ENCODE peak calls at places on chromosomes 13 and 19, in six cellular contexts. A is PC-3, W is Karpas-422, I is HCT116, O is SK-N-SH, F is GM23338. H is an unnamed sample. For H3K9me2, the result is how much of the 10 kb centered on the place peaks cover.

GRCh38 chr13:78657699-78658629 is 991 bp downstream of the OBI1 start:
- DNase-seq in A (peak), W (peak), I (no peak), O (peak), F (peak), H (no peak)

GRCh38 chr13:54536112-54536511 is 1507.5 kb downstream of the OLFM4 start:
- DNase-seq in A (peak), W (no peak), I (no peak), O (peak), F (peak), H (peak)

GRCh38 chr19:2034729-2035589 is 16.1 kb downstream of the MKNK2 start:
- DNase-seq in A (peak), W (peak), I (peak), O (peak), F (peak), H (peak)

GRCh38 chr13:39185326-39185725 is 147.1 kb downstream of the NHLRC3 start:
- DNase-seq in A (no peak), W (no peak), I (no peak), O (no peak), F (no peak), H (no peak)

GRCh38 chr13:36862002-36862706 is 43.1 kb downstream of the RFXAP start:
- DNase-seq in A (peak), W (no peak), I (no peak), O (no peak), F (no peak), H (no peak)

GRCh38 chr13:36839981-36840380 is 21.0 kb downstream of the RFXAP start:
- DNase-seq in A (no peak), W (no peak), I (no peak), O (no peak), F (no peak), H (no peak)

GRCh38 chr19:1131718-1132552 is 28.1 kb downstream of the GPX4 start:
- DNase-seq in A (no peak), W (peak), I (no peak), O (no peak), F (peak), H (peak)

GRCh38 chr19:18967358-18968146 is 26.5 kb upstream of the HOMER3 start:
- DNase-seq in A (peak), W (no peak), I (no peak), O (no peak), F (peak), H (peak)

GRCh38 chr13:40508767-40509342 is 157.6 kb downstream of the FOXO1 start:
- DNase-seq in A (no peak), W (no peak), I (no peak), O (no peak), F (no peak), H (no peak)

GRCh38 chr13:43448605-43449004 is 338.2 kb downstream of the ENOX1 start:
- DNase-seq in A (no peak), W (no peak), I (no peak), O (no peak), F (no peak), H (no peak)

GRCh38 chr19:11113140-11113708 is 24.0 kb downstream of the LDLR start:
- DNase-seq in A (no peak), W (no peak), I (no peak), O (no peak), F (no peak), H (no peak)

GRCh38 chr13:101289764-101290163 is 126.5 kb downstream of the NALCN start:
- DNase-seq in A (no peak), W (peak), I (no peak), O (peak), F (peak), H (peak)

GRCh38 chr13:97369269-97369893 is 64.6 kb upstream of the RAP2A start:
- DNase-seq in A (no peak), W (no peak), I (no peak), O (no peak), F (no peak), H (no peak)

GRCh38 chr13:106637519-106637918 is 69.6 kb upstream of the ARGLU1 start:
- DNase-seq in A (no peak), W (no peak), I (no peak), O (no peak), F (no peak), H (no peak)

GRCh38 chr19:31110331-31110730 is 238.9 kb downstream of the TSHZ3 start:
- DNase-seq in A (no peak), W (no peak), I (no peak), O (peak), F (peak), H (peak)

GRCh38 chr13:26967119-26968038 is 204.2 kb downstream of the USP12 start:
- DNase-seq in A (no peak), W (no peak), I (no peak), O (peak), F (no peak), H (no peak)

GRCh38 chr19:10013834-10014618 is 743 bp downstream of the RDH8 start:
- DNase-seq in A (peak), W (no peak), I (no peak), O (peak), F (no peak), H (no peak)

GRCh38 chr13:80342541-80343371 is 1.8 kb upstream of the SPRY2 start:
- DNase-seq in A (peak), W (no peak), I (no peak), O (peak), F (peak), H (peak)

GRCh38 chr19:13597625-13598024 is 91.3 kb upstream of the CACNA1A start:
- DNase-seq in A (peak), W (peak), I (peak), O (peak), F (peak), H (peak)

GRCh38 chr19:5150902-5151741 is 182.2 kb downstream of the KDM4B start:
- DNase-seq in A (no peak), W (no peak), I (no peak), O (peak), F (peak), H (no peak)

GRCh38 chr19:13637664-13638063 is 126.7 kb upstream of the MRI1 start:
- DNase-seq in A (peak), W (peak), I (peak), O (no peak), F (no peak), H (no peak)

GRCh38 chr19:17889609-17890214 is 18.0 kb downstream of the SLC5A5 start:
- DNase-seq in A (peak), W (peak), I (no peak), O (no peak), F (peak), H (peak)

GRCh38 chr19:3389876-3390361 is 23.5 kb downstream of the NFIC start:
- DNase-seq in A (no peak), W (no peak), I (no peak), O (no peak), F (peak), H (no peak)

GRCh38 chr19:6501740-6502648 is at the start of gene TUBB4A:
- DNase-seq in A (peak), W (peak), I (no peak), O (peak), F (peak), H (peak)

GRCh38 chr13:33388254-33388998 is 102.9 kb upstream of the STARD13 start:
- DNase-seq in A (no peak), W (no peak), I (peak), O (no peak), F (no peak), H (peak)

GRCh38 chr19:34994643-34995471 is 5.3 kb upstream of the GRAMD1A start:
- DNase-seq in A (peak), W (no peak), I (no peak), O (no peak), F (no peak), H (peak)

GRCh38 chr13:45196091-45196490 is 4.8 kb downstream of the KCTD4 start:
- DNase-seq in A (no peak), W (no peak), I (no peak), O (no peak), F (no peak), H (no peak)

GRCh38 chr19:41551212-41551610 is 24.8 kb upstream of the CEACAM21 start:
- DNase-seq in A (no peak), W (no peak), I (no peak), O (no peak), F (no peak), H (no peak)

GRCh38 chr13:37141011-37141410 is 35.5 kb upstream of the CSNK1A1L start:
- DNase-seq in A (no peak), W (no peak), I (no peak), O (no peak), F (no peak), H (no peak)

GRCh38 chr13:49683489-49683888 is 7.8 kb downstream of the EBPL start:
- DNase-seq in A (no peak), W (no peak), I (no peak), O (no peak), F (no peak), H (no peak)

GRCh38 chr19:44857837-44858236 is 11.7 kb downstream of the NECTIN2 start:
- DNase-seq in A (no peak), W (no peak), I (no peak), O (no peak), F (no peak), H (no peak)

GRCh38 chr13:38785490-38785889 is 98.6 kb downstream of the FREM2 start:
- DNase-seq in A (no peak), W (no peak), I (no peak), O (no peak), F (no peak), H (no peak)

DNA sequence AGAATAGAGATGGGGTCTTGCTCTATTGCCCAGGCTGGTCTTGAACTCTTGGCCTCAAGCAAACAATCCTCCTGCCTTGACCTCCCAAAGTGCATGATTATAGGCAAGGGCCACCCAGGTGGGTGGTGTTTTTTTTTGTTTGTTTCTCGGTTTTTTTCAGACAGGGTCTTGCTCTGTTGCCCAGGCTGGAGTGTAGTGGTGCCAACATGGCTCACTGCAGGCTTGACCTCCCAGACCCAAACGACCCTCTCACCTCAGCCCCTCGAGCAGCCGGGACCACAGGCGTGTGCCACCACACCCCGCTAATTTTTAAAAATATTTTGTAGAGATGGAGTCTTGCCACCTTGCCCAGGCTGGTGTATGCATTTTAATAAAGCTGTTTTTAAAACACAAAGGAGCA is 14.9 kb downstream of the GRTP1 start:
- DNase-seq in A (no peak), W (no peak), I (no peak), O (no peak), F (no peak), H (no peak)
- H2AFZ ChIP-seq in A (no peak), W (no peak), I (no peak), O (no peak), F (no peak), H (no peak)

GRCh38 chr13:52006491-52007245 is 4.6 kb downstream of the ATP7B start:
- DNase-seq in A (no peak), W (no peak), I (no peak), O (no peak), F (no peak), H (no peak)
- H3K9me2 ChIP-seq in A (under half), W (under half), I (under half), O (under half), F (under half), H (under half)

GRCh38 chr13:28820099-28821051 is at the start of gene MTUS2:
- DNase-seq in A (no peak), W (no peak), I (no peak), O (no peak), F (peak), H (peak)

GRCh38 chr13:28822161-28822560 is 2.0 kb downstream of the MTUS2 start:
- DNase-seq in A (no peak), W (no peak), I (no peak), O (no peak), F (no peak), H (no peak)

GRCh38 chr13:28817204-28817603 is 2.9 kb upstream of the MTUS2 start:
- DNase-seq in A (no peak), W (no peak), I (no peak), O (no peak), F (peak), H (no peak)

GRCh38 chr13:28819046-28819747 is 942 bp upstream of the MTUS2 start:
- DNase-seq in A (peak), W (no peak), I (no peak), O (no peak), F (peak), H (peak)

DNA sequence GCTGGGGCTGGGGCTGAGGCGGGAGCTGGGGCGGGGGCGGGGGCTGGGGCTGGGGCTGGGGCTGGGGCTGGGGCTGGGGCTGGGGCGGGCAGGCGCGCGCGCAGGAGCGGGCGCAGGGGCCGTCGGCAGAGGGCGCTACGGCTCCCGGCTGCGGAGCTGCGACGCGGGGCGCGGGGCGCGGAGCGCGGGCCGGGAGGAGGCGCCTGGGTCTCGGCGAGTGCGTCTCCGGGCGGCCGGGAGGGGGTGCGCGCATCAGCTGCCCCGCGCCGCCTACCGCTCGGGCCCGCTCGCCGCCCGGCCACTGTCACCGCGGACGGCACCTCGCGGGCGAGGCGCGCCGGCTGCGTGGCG is 416 bp upstream of the MTUS2 start:
- DNase-seq in A (peak), W (peak), I (no peak), O (peak), F (peak), H (peak)
- H2AFZ ChIP-seq in A (no peak), W (no peak), I (no peak), O (no peak), F (no peak), H (no peak)

GRCh38 chr13:32124743-32125142 is 93.2 kb downstream of the FRY start:
- DNase-seq in A (no peak), W (no peak), I (no peak), O (no peak), F (no peak), H (no peak)
- H3K9me2 ChIP-seq in A (under half), W (under half), I (under half), O (under half), F (under half), H (under half)

GRCh38 chr13:110371550-110372465 is 64.7 kb downstream of the COL4A2 start:
- DNase-seq in A (no peak), W (no peak), I (no peak), O (peak), F (no peak), H (no peak)
- H2AFZ ChIP-seq in A (no peak), W (no peak), I (no peak), O (peak), F (no peak), H (no peak)